ENCODE peak calls at places on chromosomes 2 and 18, in four cellular contexts. H, J, S and O are unnamed samples. For H3K4me1, the result is how much of the 10 kb centered on the place peaks cover.

GRCh38 chr2:179354739-179355537 is 90.3 kb upstream of the SESTD1 start:
- DNase-seq in J (no peak), S (no peak), H (no peak), O (no peak)

GRCh38 chr2:86016581-86016980 is 89.1 kb downstream of the POLR1A start:
- DNase-seq in J (no peak), S (no peak), H (no peak), O (no peak)

GRCh38 chr2:101306410-101306809 is 2.1 kb downstream of the RNF149 start:
- DNase-seq in S (no peak), J (no peak), H (no peak), O (no peak)

GRCh38 chr18:5058768-5059539 is 138.1 kb downstream of the AKAIN1 start:
- DNase-seq in S (peak), J (no peak), H (no peak), O (no peak)

GRCh38 chr18:44959013-44959412 is 278.3 kb downstream of the SETBP1 start:
- DNase-seq in H (no peak), J (no peak), S (no peak), O (no peak)

GRCh38 chr2:188187726-188188125 is 103.9 kb upstream of the GULP1 start:
- DNase-seq in H (no peak), J (no peak), S (no peak), O (no peak)

GRCh38 chr18:72999971-73000607 is 132.3 kb upstream of the NETO1 start:
- DNase-seq in H (no peak), S (no peak), J (no peak), O (no peak)

GRCh38 chr2:44130441-44130840 is 38.2 kb upstream of the PPM1B start:
- DNase-seq in S (no peak), J (no peak), H (no peak), O (no peak)

GRCh38 chr18:31587538-31587937 is 4.1 kb upstream of the TTR start:
- DNase-seq in H (no peak), J (no peak), S (no peak), O (no peak)

GRCh38 chr18:63523660-63524059 is 18.5 kb upstream of the SERPINB12 start:
- DNase-seq in S (no peak), H (no peak), J (no peak), O (no peak)

GRCh38 chr2:235078914-235079472 is 127.2 kb downstream of the SH3BP4 start:
- DNase-seq in S (no peak), J (no peak), H (no peak), O (no peak)

GRCh38 chr2:46226620-46227019 is 70.6 kb upstream of the EPAS1 start:
- DNase-seq in H (no peak), S (no peak), J (no peak), O (no peak)

GRCh38 chr2:27095745-27096651 is 9.4 kb downstream of the KHK start:
- DNase-seq in S (peak), J (no peak), H (no peak), O (no peak)

GRCh38 chr18:70046207-70046606 is 98.5 kb upstream of the CD226 start:
- DNase-seq in J (no peak), S (no peak), H (no peak), O (no peak)

GRCh38 chr2:40303746-40304145 is 148.1 kb downstream of the SLC8A1 start:
- DNase-seq in S (no peak), H (no peak), J (no peak), O (no peak)

GRCh38 chr18:79047556-79048244 is 21.5 kb upstream of the ATP9B start:
- DNase-seq in J (no peak), S (no peak), H (no peak), O (no peak)

GRCh38 chr2:144512421-144513272 is 7.3 kb downstream of the ZEB2 start:
- DNase-seq in J (no peak), S (no peak), H (no peak), O (no peak)

GRCh38 chr2:55885944-55886281 is 37.7 kb downstream of the EFEMP1 start:
- DNase-seq in H (no peak), J (no peak), S (no peak), O (no peak)

GRCh38 chr2:234158812-234159211 is 108.3 kb downstream of the SPP2 start:
- DNase-seq in S (no peak), H (no peak), J (no peak), O (no peak)

GRCh38 chr18:74806073-74806472 is 208.4 kb downstream of the ZNF407 start:
- DNase-seq in S (no peak), H (no peak), J (no peak), O (no peak)

GRCh38 chr2:99481941-99482340 is 7.9 kb downstream of the REV1 start:
- DNase-seq in H (no peak), S (peak), J (no peak), O (no peak)

GRCh38 chr2:44429034-44429433 is 67.3 kb downstream of the CAMKMT start:
- DNase-seq in S (no peak), H (no peak), J (no peak), O (no peak)

GRCh38 chr2:85446296-85447221 is 28.0 kb downstream of the SH2D6 start:
- DNase-seq in J (no peak), H (no peak), S (no peak), O (no peak)

GRCh38 chr2:220619525-220620267 is 952.4 kb downstream of the EPHA4 start:
- DNase-seq in H (no peak), J (peak), S (no peak), O (no peak)

GRCh38 chr2:62196278-62196901 is 475 bp downstream of the B3GNT2 start:
- DNase-seq in J (no peak), S (peak), H (no peak), O (no peak)
- H3K27ac ChIP-seq in J (peak), S (peak), H (peak), O (no peak)

DNA sequence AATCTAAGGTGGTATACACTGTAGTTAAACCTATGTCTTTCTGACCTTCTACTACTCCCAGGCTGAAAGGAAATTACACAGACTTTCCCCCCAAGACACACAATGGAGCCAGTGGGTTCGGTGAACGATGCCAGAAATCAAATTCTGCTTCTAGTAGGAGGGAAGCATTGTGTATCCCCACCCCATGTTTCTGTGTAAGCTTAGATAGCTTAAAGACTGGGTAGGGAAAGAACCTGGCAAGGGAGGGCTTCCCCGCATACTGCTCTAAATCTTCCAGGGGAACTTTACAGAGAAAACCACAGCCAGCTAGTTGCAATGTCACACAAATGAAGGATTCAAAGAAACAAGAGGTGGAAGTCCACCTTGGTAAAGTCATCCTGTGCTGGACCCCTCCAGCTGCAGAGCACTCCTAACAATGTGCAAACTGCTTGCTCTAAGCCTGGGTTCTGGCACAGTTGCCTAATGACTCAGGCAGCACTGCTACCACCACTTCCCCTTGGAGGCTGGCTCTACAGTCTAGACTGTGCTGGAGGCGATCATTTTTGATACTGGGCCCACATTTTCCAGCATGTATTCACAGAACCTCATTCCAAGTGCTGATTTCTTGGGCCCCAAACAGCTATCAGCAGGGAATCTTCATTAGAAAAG is 47.5 kb downstream of the TRIB2 start:
- DNase-seq in S (no peak), H (no peak), J (no peak), O (no peak)
- H3K4me1 ChIP-seq in S (under half), H (under half), J (under half), O (under half)

GRCh38 chr2:157328133-157328532 is 2.5 kb upstream of the ERMN start:
- DNase-seq in H (no peak), S (no peak), J (no peak), O (no peak)

GRCh38 chr2:157327200-157327599 is 1.6 kb upstream of the ERMN start:
- DNase-seq in H (no peak), J (no peak), S (no peak), O (no peak)

GRCh38 chr2:157327621-157328102 is 2.0 kb upstream of the ERMN start:
- DNase-seq in S (peak), H (peak), J (peak), O (peak)

GRCh38 chr2:157325786-157326185 is at the start of gene ERMN:
- DNase-seq in H (no peak), S (no peak), J (no peak), O (no peak)

DNA sequence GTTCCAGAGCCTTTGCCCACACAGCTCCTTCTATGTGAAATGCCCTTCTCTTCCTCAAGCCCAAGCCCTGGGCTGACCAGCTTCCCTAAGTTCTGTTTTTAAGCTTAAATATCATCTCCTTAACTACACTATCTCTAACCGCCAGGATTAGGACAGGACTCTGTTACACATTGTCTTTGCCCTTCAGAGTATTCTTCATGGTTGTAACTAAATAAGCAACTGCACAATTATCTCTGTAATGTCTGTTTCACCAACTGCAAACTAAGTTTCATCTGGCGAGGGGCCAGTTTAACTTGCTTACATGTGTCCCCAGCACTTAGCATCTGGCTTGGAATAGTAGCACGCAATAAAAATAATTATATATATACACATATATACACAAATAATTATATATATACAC is 1.1 kb upstream of the ERMN start:
- DNase-seq in H (no peak), S (peak), J (no peak), O (no peak)
- H3K27ac ChIP-seq in H (no peak), S (no peak), J (no peak), O (no peak)

DNA sequence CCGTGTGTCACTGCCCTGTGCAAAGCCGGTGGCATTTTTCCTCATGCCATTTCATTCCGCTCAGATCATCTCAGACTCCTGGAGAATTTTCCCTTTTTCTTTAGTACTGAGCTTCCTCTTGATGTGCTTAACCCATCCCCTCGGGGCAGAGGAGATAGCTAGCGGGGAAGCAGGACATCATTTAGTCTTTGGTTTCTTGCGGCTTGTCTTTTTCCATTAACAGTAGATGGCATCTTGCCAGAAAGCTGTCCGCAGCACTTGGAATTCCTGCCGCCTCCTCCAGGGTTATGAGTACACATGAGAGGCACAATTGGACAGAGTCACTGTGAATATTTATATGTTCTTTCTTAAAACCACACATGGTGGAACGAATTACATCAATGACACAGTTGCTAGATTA is 226.6 kb downstream of the ALPK2 start:
- DNase-seq in S (no peak), J (no peak), H (no peak), O (no peak)
- H3K4me1 ChIP-seq in S (under half), J (under half), H (under half), O (under half)

GRCh38 chr2:106192752-106193490 is 1.2 kb downstream of the UXS1 start:
- DNase-seq in S (peak), H (no peak), J (peak), O (no peak)
- H3K27ac ChIP-seq in S (peak), H (peak), J (peak), O (no peak)

DNA sequence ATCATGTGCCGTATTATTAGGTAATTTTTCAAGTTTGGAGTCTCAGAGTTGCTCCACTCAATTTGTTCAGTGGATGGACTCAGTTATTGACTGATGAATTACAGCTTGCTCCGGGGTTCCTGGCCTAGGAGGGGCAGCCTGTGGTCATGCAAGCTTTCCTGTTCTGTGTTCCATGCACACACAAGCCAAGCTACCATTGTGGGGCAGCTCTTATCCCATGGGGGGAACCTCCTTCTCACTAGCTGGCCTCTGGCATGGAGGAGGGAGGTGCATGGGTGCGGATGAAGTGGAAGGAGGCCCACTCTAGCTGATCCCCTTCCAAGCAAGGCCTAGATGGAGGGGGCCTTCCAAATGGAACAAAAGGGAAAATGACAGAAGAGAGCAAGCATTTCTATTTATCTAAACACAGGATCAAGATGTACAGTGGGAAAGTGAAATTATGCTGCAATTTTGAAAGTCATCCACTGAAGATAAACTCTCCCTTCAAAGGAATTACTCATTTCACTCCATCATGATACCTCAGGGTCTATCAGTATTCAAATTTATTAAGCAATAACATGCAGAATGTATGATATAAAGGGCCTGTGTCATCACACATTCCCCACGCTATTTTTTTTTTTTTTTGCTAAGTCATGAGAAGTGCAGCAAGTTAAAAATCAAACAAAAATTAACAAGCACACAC is 202.7 kb upstream of the SMAD2 start:
- DNase-seq in H (no peak), J (no peak), S (no peak), O (no peak)
- H3K4me1 ChIP-seq in H (under half), J (under half), S (under half), O (under half)

GRCh38 chr18:29007986-29008654 is 831.2 kb upstream of the CDH2 start:
- DNase-seq in S (no peak), J (no peak), H (no peak), O (no peak)

GRCh38 chr18:28999711-29000110 is 822.8 kb upstream of the CDH2 start:
- DNase-seq in S (no peak), J (no peak), H (no peak), O (no peak)

GRCh38 chr18:29004921-29005320 is 828.0 kb upstream of the CDH2 start:
- DNase-seq in H (no peak), S (no peak), J (no peak), O (no peak)

GRCh38 chr18:29002747-29003146 is 825.8 kb upstream of the CDH2 start:
- DNase-seq in H (no peak), J (no peak), S (no peak), O (no peak)

GRCh38 chr18:29003194-29003593 is 826.3 kb upstream of the CDH2 start:
- DNase-seq in J (no peak), S (no peak), H (no peak), O (no peak)
- H3K27ac ChIP-seq in J (no peak), S (no peak), H (no peak), O (no peak)